ENCODE peak calls at places on chromosome 21, in nine cellular contexts. One of them, this sample, is unnamed.
A peak's percentile ranks its signal among the peaks of the same experiment; 100 is the strongest.

GRCh38 chr21:44509539-44509938 is 30.5 kb downstream of the KRTAP10-1 start:
- DNase-seq in H9: no peak
- DNase-seq in left ventricle myocardium inferior: peak; percentile 82
- DNase-seq in adrenal gland: no peak
- DNase-seq in PC-9: peak; percentile 17
- DNase-seq in A549: no peak
- DNase-seq in tibial artery: no peak
- DNase-seq in CD8-positive, alpha-beta memory T cell: no peak
- DNase-seq in psoas muscle: peak; percentile 46
- DNase-seq in this sample: no peak

GRCh38 chr21:31772674-31773555 is 41.0 kb upstream of the SCAF4 start:
- DNase-seq in H9: no peak
- DNase-seq in left ventricle myocardium inferior: no peak
- DNase-seq in adrenal gland: no peak
- DNase-seq in PC-9: no peak
- DNase-seq in A549: no peak
- DNase-seq in tibial artery: no peak
- DNase-seq in CD8-positive, alpha-beta memory T cell: no peak
- DNase-seq in psoas muscle: no peak
- DNase-seq in this sample: no peak

GRCh38 chr21:8989261-8989882 is 1532.0 kb upstream of the TPTE start:
- DNase-seq in H9: no peak
- DNase-seq in left ventricle myocardium inferior: no peak
- DNase-seq in adrenal gland: no peak
- DNase-seq in PC-9: no peak
- DNase-seq in A549: no peak
- DNase-seq in tibial artery: no peak
- DNase-seq in CD8-positive, alpha-beta memory T cell: no peak
- DNase-seq in psoas muscle: no peak
- DNase-seq in this sample: no peak

GRCh38 chr21:41615613-41616012 is 107.7 kb upstream of the TMPRSS2 start:
- DNase-seq in H9: no peak
- DNase-seq in left ventricle myocardium inferior: no peak
- DNase-seq in adrenal gland: no peak
- DNase-seq in PC-9: no peak
- DNase-seq in A549: no peak
- DNase-seq in tibial artery: no peak
- DNase-seq in CD8-positive, alpha-beta memory T cell: no peak
- DNase-seq in psoas muscle: no peak
- DNase-seq in this sample: no peak

GRCh38 chr21:26394341-26394740 is 178.7 kb downstream of the CYYR1 start:
- DNase-seq in H9: no peak
- DNase-seq in left ventricle myocardium inferior: no peak
- DNase-seq in adrenal gland: no peak
- DNase-seq in PC-9: no peak
- DNase-seq in A549: no peak
- DNase-seq in tibial artery: no peak
- DNase-seq in CD8-positive, alpha-beta memory T cell: no peak
- DNase-seq in psoas muscle: no peak
- DNase-seq in this sample: no peak

GRCh38 chr21:26443867-26444266 is 129.2 kb downstream of the CYYR1 start:
- DNase-seq in H9: no peak
- DNase-seq in left ventricle myocardium inferior: no peak
- DNase-seq in adrenal gland: no peak
- DNase-seq in PC-9: no peak
- DNase-seq in A549: no peak
- DNase-seq in tibial artery: no peak
- DNase-seq in CD8-positive, alpha-beta memory T cell: no peak
- DNase-seq in psoas muscle: no peak
- DNase-seq in this sample: no peak

GRCh38 chr21:25691931-25692330 is 42.8 kb downstream of the ATP5PF start:
- DNase-seq in H9: no peak
- DNase-seq in left ventricle myocardium inferior: peak; percentile 22
- DNase-seq in adrenal gland: no peak
- DNase-seq in PC-9: no peak
- DNase-seq in A549: no peak
- DNase-seq in tibial artery: no peak
- DNase-seq in CD8-positive, alpha-beta memory T cell: no peak
- DNase-seq in psoas muscle: no peak
- DNase-seq in this sample: no peak

GRCh38 chr21:31334648-31335121 is 9.4 kb downstream of the TIAM1 start:
- DNase-seq in H9: no peak
- DNase-seq in left ventricle myocardium inferior: no peak
- DNase-seq in adrenal gland: no peak
- DNase-seq in PC-9: no peak
- DNase-seq in A549: no peak
- DNase-seq in tibial artery: no peak
- DNase-seq in CD8-positive, alpha-beta memory T cell: no peak
- DNase-seq in psoas muscle: no peak
- DNase-seq in this sample: no peak

GRCh38 chr21:26365849-26366248 is 195.3 kb upstream of the APP start:
- DNase-seq in H9: no peak
- DNase-seq in left ventricle myocardium inferior: no peak
- DNase-seq in adrenal gland: no peak
- DNase-seq in PC-9: no peak
- DNase-seq in A549: no peak
- DNase-seq in tibial artery: no peak
- DNase-seq in CD8-positive, alpha-beta memory T cell: no peak
- DNase-seq in psoas muscle: no peak
- DNase-seq in this sample: no peak

GRCh38 chr21:14922980-14923379 is 141.8 kb downstream of the NRIP1 start:
- DNase-seq in H9: no peak
- DNase-seq in left ventricle myocardium inferior: no peak
- DNase-seq in adrenal gland: no peak
- DNase-seq in PC-9: no peak
- DNase-seq in A549: no peak
- DNase-seq in tibial artery: no peak
- DNase-seq in CD8-positive, alpha-beta memory T cell: no peak
- DNase-seq in psoas muscle: no peak
- DNase-seq in this sample: no peak

GRCh38 chr21:14080764-14081096 is 130.0 kb downstream of the LIPI start:
- DNase-seq in H9: no peak
- DNase-seq in left ventricle myocardium inferior: no peak
- DNase-seq in adrenal gland: no peak
- DNase-seq in PC-9: no peak
- DNase-seq in A549: no peak
- DNase-seq in tibial artery: no peak
- DNase-seq in CD8-positive, alpha-beta memory T cell: no peak
- DNase-seq in psoas muscle: no peak
- DNase-seq in this sample: peak; percentile 21

GRCh38 chr21:41507521-41508414 is at the start of gene TMPRSS2:
- DNase-seq in H9: peak; percentile 74
- DNase-seq in left ventricle myocardium inferior: no peak
- DNase-seq in adrenal gland: no peak
- DNase-seq in PC-9: peak; percentile 35
- DNase-seq in A549: no peak
- DNase-seq in tibial artery: no peak
- DNase-seq in CD8-positive, alpha-beta memory T cell: no peak
- DNase-seq in psoas muscle: no peak
- DNase-seq in this sample: peak; percentile 30

GRCh38 chr21:38365521-38365920 is 108.7 kb downstream of the KCNJ15 start:
- DNase-seq in H9: no peak
- DNase-seq in left ventricle myocardium inferior: no peak
- DNase-seq in adrenal gland: no peak
- DNase-seq in PC-9: no peak
- DNase-seq in A549: no peak
- DNase-seq in tibial artery: no peak
- DNase-seq in CD8-positive, alpha-beta memory T cell: no peak
- DNase-seq in psoas muscle: no peak
- DNase-seq in this sample: no peak

GRCh38 chr21:42665026-42665425 is 11.6 kb downstream of the PDE9A start:
- DNase-seq in H9: no peak
- DNase-seq in left ventricle myocardium inferior: no peak
- DNase-seq in adrenal gland: no peak
- DNase-seq in PC-9: peak; percentile 35
- DNase-seq in A549: no peak
- DNase-seq in tibial artery: no peak
- DNase-seq in CD8-positive, alpha-beta memory T cell: no peak
- DNase-seq in psoas muscle: no peak
- DNase-seq in this sample: no peak

DNA sequence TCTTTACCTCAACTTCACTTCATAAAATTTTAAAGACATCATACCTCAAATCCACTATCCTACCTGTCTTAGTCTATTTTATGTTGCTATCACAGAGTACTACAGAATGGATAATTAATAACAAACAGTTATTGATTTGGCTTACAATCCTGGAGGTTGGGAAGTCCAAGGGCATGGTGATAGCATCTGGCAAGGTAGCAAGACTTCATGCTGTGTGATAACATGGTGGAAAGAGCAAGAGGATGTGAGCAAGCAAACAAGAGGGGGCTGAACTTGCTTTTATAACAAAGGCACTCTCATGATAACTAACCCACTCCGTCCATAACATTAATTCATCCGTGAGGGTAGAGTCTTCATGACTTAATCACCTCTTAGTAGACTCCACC is 33.8 kb downstream of the C21orf91 start:
- DNase-seq in H9: no peak
- DNase-seq in left ventricle myocardium inferior: no peak
- DNase-seq in adrenal gland: no peak
- DNase-seq in PC-9: no peak
- DNase-seq in A549: no peak
- DNase-seq in tibial artery: no peak
- DNase-seq in CD8-positive, alpha-beta memory T cell: no peak
- DNase-seq in psoas muscle: no peak
- DNase-seq in this sample: no peak
- H3K4me1 ChIP-seq in H9: no peaks in the 10 kb centered on the region
- H3K4me1 ChIP-seq in left ventricle myocardium inferior: no peaks in the 10 kb centered on the region
- H3K4me1 ChIP-seq in adrenal gland: no peaks in the 10 kb centered on the region
- H3K4me1 ChIP-seq in PC-9: no peaks in the 10 kb centered on the region
- H3K4me1 ChIP-seq in A549: no peaks in the 10 kb centered on the region
- H3K4me1 ChIP-seq in tibial artery: no peaks in the 10 kb centered on the region
- H3K4me1 ChIP-seq in CD8-positive, alpha-beta memory T cell: peaks cover 91% of the 10 kb centered on the region
- H3K4me1 ChIP-seq in psoas muscle: no peaks in the 10 kb centered on the region
- H3K4me1 ChIP-seq in this sample: no peaks in the 10 kb centered on the region

DNA sequence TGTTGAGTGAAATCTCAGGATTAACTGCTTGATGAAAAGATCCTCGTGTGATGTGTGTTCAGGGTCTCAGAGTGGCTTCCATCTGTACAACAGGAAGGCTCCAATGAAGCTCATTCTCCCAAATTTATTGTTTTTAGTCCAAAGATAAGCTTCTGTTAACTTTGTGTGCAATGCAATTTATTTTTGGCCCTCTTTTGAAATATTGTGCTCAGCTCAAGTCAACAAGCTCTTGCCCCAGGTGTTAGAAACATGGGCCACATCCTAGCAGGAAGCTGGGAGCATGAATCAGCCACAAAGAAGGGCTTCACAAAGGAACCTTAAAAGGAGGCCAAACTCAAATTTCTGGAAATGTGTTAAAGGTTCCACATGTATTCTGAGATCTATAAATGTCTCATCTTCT is 135.7 kb downstream of the PCP4 start:
- DNase-seq in H9: no peak
- DNase-seq in left ventricle myocardium inferior: no peak
- DNase-seq in adrenal gland: no peak
- DNase-seq in PC-9: no peak
- DNase-seq in A549: no peak
- DNase-seq in tibial artery: no peak
- DNase-seq in CD8-positive, alpha-beta memory T cell: no peak
- DNase-seq in psoas muscle: no peak
- DNase-seq in this sample: no peak
- H3K4me1 ChIP-seq in H9: no peaks in the 10 kb centered on the region
- H3K4me1 ChIP-seq in left ventricle myocardium inferior: no peaks in the 10 kb centered on the region
- H3K4me1 ChIP-seq in adrenal gland: no peaks in the 10 kb centered on the region
- H3K4me1 ChIP-seq in PC-9: no peaks in the 10 kb centered on the region
- H3K4me1 ChIP-seq in A549: no peaks in the 10 kb centered on the region
- H3K4me1 ChIP-seq in tibial artery: no peaks in the 10 kb centered on the region
- H3K4me1 ChIP-seq in CD8-positive, alpha-beta memory T cell: no peaks in the 10 kb centered on the region
- H3K4me1 ChIP-seq in psoas muscle: no peaks in the 10 kb centered on the region
- H3K4me1 ChIP-seq in this sample: no peaks in the 10 kb centered on the region

GRCh38 chr21:33648555-33648954 is 6.3 kb downstream of the ITSN1 start:
- DNase-seq in H9: no peak
- DNase-seq in left ventricle myocardium inferior: no peak
- DNase-seq in adrenal gland: no peak
- DNase-seq in PC-9: no peak
- DNase-seq in A549: no peak
- DNase-seq in tibial artery: no peak
- DNase-seq in CD8-positive, alpha-beta memory T cell: no peak
- DNase-seq in psoas muscle: no peak
- DNase-seq in this sample: no peak
- H3K4me1 ChIP-seq in H9: peaks cover 12% of the 10 kb centered on the region
- H3K4me1 ChIP-seq in left ventricle myocardium inferior: peaks cover 53% of the 10 kb centered on the region
- H3K4me1 ChIP-seq in adrenal gland: peaks cover 67% of the 10 kb centered on the region
- H3K4me1 ChIP-seq in PC-9: peaks cover 12% of the 10 kb centered on the region
- H3K4me1 ChIP-seq in A549: peaks cover 21% of the 10 kb centered on the region
- H3K4me1 ChIP-seq in tibial artery: no peaks in the 10 kb centered on the region
- H3K4me1 ChIP-seq in CD8-positive, alpha-beta memory T cell: no peaks in the 10 kb centered on the region
- H3K4me1 ChIP-seq in psoas muscle: peaks cover 21% of the 10 kb centered on the region
- H3K4me1 ChIP-seq in this sample: peaks cover 6% of the 10 kb centered on the region

GRCh38 chr21:35038772-35039145 is 10.3 kb downstream of the RUNX1 start:
- DNase-seq in H9: no peak
- DNase-seq in left ventricle myocardium inferior: no peak
- DNase-seq in adrenal gland: no peak
- DNase-seq in PC-9: no peak
- DNase-seq in A549: no peak
- DNase-seq in tibial artery: no peak
- DNase-seq in CD8-positive, alpha-beta memory T cell: no peak
- DNase-seq in psoas muscle: no peak
- DNase-seq in this sample: no peak
- H3K4me1 ChIP-seq in H9: no peaks in the 10 kb centered on the region
- H3K4me1 ChIP-seq in left ventricle myocardium inferior: no peaks in the 10 kb centered on the region
- H3K4me1 ChIP-seq in adrenal gland: no peaks in the 10 kb centered on the region
- H3K4me1 ChIP-seq in PC-9: no peaks in the 10 kb centered on the region
- H3K4me1 ChIP-seq in A549: no peaks in the 10 kb centered on the region
- H3K4me1 ChIP-seq in tibial artery: no peaks in the 10 kb centered on the region
- H3K4me1 ChIP-seq in CD8-positive, alpha-beta memory T cell: peaks cover 98% of the 10 kb centered on the region
- H3K4me1 ChIP-seq in psoas muscle: no peaks in the 10 kb centered on the region
- H3K4me1 ChIP-seq in this sample: peaks cover 10% of the 10 kb centered on the region

This sample was measured in neuronal stem cell.